ENCODE peak calls at places on chromosomes 1 and 21, in seven cellular contexts. W is T-helper 17 cell; Z is NK-92 treated with Interleukin-12 subunit alpha and Interleukin-12 subunit beta, amount 100 ng/mL, for 24 hours; P is SHP77; M is NCI-H2107; R is lung; B is endodermal cell. Q is an unnamed sample.

GRCh38 chr1:48093696-48094518 is 96.7 kb upstream of the TRABD2B start:
- DNase-seq in W (peak), Z (peak), P (peak), M (peak), R (peak), B (peak), Q (peak)

GRCh38 chr1:31421404-31422040 is 8.5 kb downstream of the SERINC2 start:
- DNase-seq in W (no peak), Z (no peak), P (peak), M (no peak), R (no peak), B (peak), Q (no peak)

GRCh38 chr21:25997788-25998611 is 172.6 kb downstream of the APP start:
- DNase-seq in W (no peak), Z (no peak), P (peak), M (peak), R (no peak), B (peak), Q (no peak)

GRCh38 chr21:41242238-41242829 is 74.3 kb upstream of the FAM3B start:
- DNase-seq in W (no peak), Z (no peak), P (no peak), M (no peak), R (no peak), B (peak), Q (no peak)

GRCh38 chr1:26097696-26098095 is 13.9 kb upstream of the PDIK1L start:
- DNase-seq in W (no peak), Z (no peak), P (no peak), M (no peak), R (no peak), B (no peak), Q (no peak)

GRCh38 chr1:29829448-29830344 is 593.4 kb downstream of the PTPRU start:
- DNase-seq in W (no peak), Z (no peak), P (no peak), M (no peak), R (no peak), B (no peak), Q (no peak)

GRCh38 chr1:8194481-8195227 is 123.3 kb upstream of the SLC45A1 start:
- DNase-seq in W (no peak), Z (no peak), P (no peak), M (no peak), R (no peak), B (no peak), Q (no peak)

GRCh38 chr1:152218762-152219436 is 5.1 kb downstream of the HRNR start:
- DNase-seq in W (no peak), Z (no peak), P (no peak), M (no peak), R (no peak), B (no peak), Q (no peak)

GRCh38 chr1:117631361-117631760 is 25.5 kb downstream of the TENT5C start:
- DNase-seq in W (no peak), Z (no peak), P (peak), M (no peak), R (peak), B (no peak), Q (no peak)

GRCh38 chr1:156544592-156545102 is 27.7 kb downstream of the IQGAP3 start:
- DNase-seq in W (no peak), Z (no peak), P (no peak), M (no peak), R (no peak), B (no peak), Q (no peak)

GRCh38 chr1:206895320-206895719 is 1.9 kb upstream of the IL24 start:
- DNase-seq in W (no peak), Z (no peak), P (no peak), M (peak), R (no peak), B (no peak), Q (no peak)

GRCh38 chr21:26385721-26386120 is 187.4 kb downstream of the CYYR1 start:
- DNase-seq in W (no peak), Z (no peak), P (no peak), M (no peak), R (no peak), B (no peak), Q (no peak)

GRCh38 chr1:51316113-51316763 is 14.1 kb downstream of the TTC39A start:
- DNase-seq in W (no peak), Z (no peak), P (peak), M (no peak), R (no peak), B (no peak), Q (no peak)

GRCh38 chr1:212518188-212518951 is 85.7 kb downstream of the NENF start:
- DNase-seq in W (no peak), Z (no peak), P (peak), M (no peak), R (peak), B (no peak), Q (no peak)